ENCODE peak calls at places on chromosomes 6 and 20, in ten cellular contexts. One of them, this sample, is unnamed.

GRCh38 chr6:33995046-33995872 is 150.6 kb downstream of the GRM4 start:
- DNase-seq in left ventricle myocardium inferior: no peak
- DNase-seq in lung: no peak
- DNase-seq in choroid plexus epithelial cell: no peak
- DNase-seq in mesothelial cell of epicardium: no peak
- DNase-seq in PC-3: no peak
- DNase-seq in WTC11: no peak
- DNase-seq in AG04450: no peak
- DNase-seq in adrenal gland: no peak
- DNase-seq in OCI-LY7: no peak
- DNase-seq in this sample: no peak

GRCh38 chr6:150937126-150937906 is 71.8 kb downstream of the MTHFD1L start:
- DNase-seq in left ventricle myocardium inferior: peak
- DNase-seq in lung: peak
- DNase-seq in choroid plexus epithelial cell: no peak
- DNase-seq in mesothelial cell of epicardium: no peak
- DNase-seq in PC-3: no peak
- DNase-seq in WTC11: no peak
- DNase-seq in AG04450: no peak
- DNase-seq in adrenal gland: no peak
- DNase-seq in OCI-LY7: no peak
- DNase-seq in this sample: no peak

GRCh38 chr6:166477647-166478365 is 95.1 kb upstream of the MPC1 start:
- DNase-seq in left ventricle myocardium inferior: no peak
- DNase-seq in lung: no peak
- DNase-seq in choroid plexus epithelial cell: no peak
- DNase-seq in mesothelial cell of epicardium: no peak
- DNase-seq in PC-3: no peak
- DNase-seq in WTC11: no peak
- DNase-seq in AG04450: no peak
- DNase-seq in adrenal gland: no peak
- DNase-seq in OCI-LY7: no peak
- DNase-seq in this sample: no peak

GRCh38 chr6:79570129-79570801 is 33.0 kb upstream of the LCA5 start:
- DNase-seq in left ventricle myocardium inferior: no peak
- DNase-seq in lung: peak
- DNase-seq in choroid plexus epithelial cell: peak
- DNase-seq in mesothelial cell of epicardium: peak
- DNase-seq in PC-3: peak
- DNase-seq in WTC11: peak
- DNase-seq in AG04450: no peak
- DNase-seq in adrenal gland: peak
- DNase-seq in OCI-LY7: no peak
- DNase-seq in this sample: peak

GRCh38 chr20:31670371-31671228 is 32.9 kb downstream of the COX4I2 start:
- DNase-seq in left ventricle myocardium inferior: peak
- DNase-seq in lung: peak
- DNase-seq in choroid plexus epithelial cell: peak
- DNase-seq in mesothelial cell of epicardium: no peak
- DNase-seq in PC-3: no peak
- DNase-seq in WTC11: no peak
- DNase-seq in AG04450: no peak
- DNase-seq in adrenal gland: peak
- DNase-seq in OCI-LY7: no peak
- DNase-seq in this sample: no peak

GRCh38 chr6:166572370-166573261 is 13.9 kb downstream of the RAMACL start:
- DNase-seq in left ventricle myocardium inferior: no peak
- DNase-seq in lung: peak
- DNase-seq in choroid plexus epithelial cell: peak
- DNase-seq in mesothelial cell of epicardium: no peak
- DNase-seq in PC-3: peak
- DNase-seq in WTC11: peak
- DNase-seq in AG04450: peak
- DNase-seq in adrenal gland: no peak
- DNase-seq in OCI-LY7: no peak
- DNase-seq in this sample: peak

GRCh38 chr6:147642458-147642857 is 134.0 kb downstream of the SAMD5 start:
- DNase-seq in left ventricle myocardium inferior: no peak
- DNase-seq in lung: no peak
- DNase-seq in choroid plexus epithelial cell: peak
- DNase-seq in mesothelial cell of epicardium: no peak
- DNase-seq in PC-3: peak
- DNase-seq in WTC11: no peak
- DNase-seq in AG04450: peak
- DNase-seq in adrenal gland: no peak
- DNase-seq in OCI-LY7: no peak
- DNase-seq in this sample: no peak

GRCh38 chr20:21234324-21234723 is 68.8 kb upstream of the XRN2 start:
- DNase-seq in left ventricle myocardium inferior: no peak
- DNase-seq in lung: no peak
- DNase-seq in choroid plexus epithelial cell: no peak
- DNase-seq in mesothelial cell of epicardium: no peak
- DNase-seq in PC-3: no peak
- DNase-seq in WTC11: no peak
- DNase-seq in AG04450: no peak
- DNase-seq in adrenal gland: no peak
- DNase-seq in OCI-LY7: no peak
- DNase-seq in this sample: no peak

GRCh38 chr6:114342826-114343781 is at the start of gene HS3ST5:
- DNase-seq in left ventricle myocardium inferior: no peak
- DNase-seq in lung: no peak
- DNase-seq in choroid plexus epithelial cell: no peak
- DNase-seq in mesothelial cell of epicardium: peak
- DNase-seq in PC-3: peak
- DNase-seq in WTC11: peak
- DNase-seq in AG04450: no peak
- DNase-seq in adrenal gland: peak
- DNase-seq in OCI-LY7: no peak
- DNase-seq in this sample: no peak

GRCh38 chr20:3854462-3854870 is 7.8 kb downstream of the MAVS start:
- DNase-seq in left ventricle myocardium inferior: no peak
- DNase-seq in lung: no peak
- DNase-seq in choroid plexus epithelial cell: no peak
- DNase-seq in mesothelial cell of epicardium: no peak
- DNase-seq in PC-3: peak
- DNase-seq in WTC11: peak
- DNase-seq in AG04450: no peak
- DNase-seq in adrenal gland: no peak
- DNase-seq in OCI-LY7: no peak
- DNase-seq in this sample: no peak

GRCh38 chr20:42740191-42740870 is 449.4 kb downstream of the PTPRT start:
- DNase-seq in left ventricle myocardium inferior: peak
- DNase-seq in lung: no peak
- DNase-seq in choroid plexus epithelial cell: no peak
- DNase-seq in mesothelial cell of epicardium: no peak
- DNase-seq in PC-3: no peak
- DNase-seq in WTC11: no peak
- DNase-seq in AG04450: no peak
- DNase-seq in adrenal gland: no peak
- DNase-seq in OCI-LY7: no peak
- DNase-seq in this sample: no peak

GRCh38 chr20:62143976-62144825 is 632 bp downstream of the SS18L1 start:
- DNase-seq in left ventricle myocardium inferior: peak
- DNase-seq in lung: peak
- DNase-seq in choroid plexus epithelial cell: peak
- DNase-seq in mesothelial cell of epicardium: peak
- DNase-seq in PC-3: peak
- DNase-seq in WTC11: peak
- DNase-seq in AG04450: no peak
- DNase-seq in adrenal gland: peak
- DNase-seq in OCI-LY7: peak
- DNase-seq in this sample: peak

GRCh38 chr6:50143011-50143719 is 93.4 kb upstream of the DEFB112 start:
- DNase-seq in left ventricle myocardium inferior: no peak
- DNase-seq in lung: no peak
- DNase-seq in choroid plexus epithelial cell: no peak
- DNase-seq in mesothelial cell of epicardium: no peak
- DNase-seq in PC-3: peak
- DNase-seq in WTC11: no peak
- DNase-seq in AG04450: no peak
- DNase-seq in adrenal gland: no peak
- DNase-seq in OCI-LY7: no peak
- DNase-seq in this sample: peak

GRCh38 chr6:50141100-50141499 is 91.4 kb upstream of the DEFB112 start:
- DNase-seq in left ventricle myocardium inferior: no peak
- DNase-seq in lung: no peak
- DNase-seq in choroid plexus epithelial cell: no peak
- DNase-seq in mesothelial cell of epicardium: no peak
- DNase-seq in PC-3: no peak
- DNase-seq in WTC11: no peak
- DNase-seq in AG04450: no peak
- DNase-seq in adrenal gland: no peak
- DNase-seq in OCI-LY7: no peak
- DNase-seq in this sample: no peak

GRCh38 chr6:50147371-50147770 is 97.6 kb upstream of the DEFB112 start:
- DNase-seq in left ventricle myocardium inferior: no peak
- DNase-seq in lung: no peak
- DNase-seq in choroid plexus epithelial cell: no peak
- DNase-seq in mesothelial cell of epicardium: no peak
- DNase-seq in PC-3: peak
- DNase-seq in WTC11: no peak
- DNase-seq in AG04450: no peak
- DNase-seq in adrenal gland: no peak
- DNase-seq in OCI-LY7: no peak
- DNase-seq in this sample: no peak

DNA sequence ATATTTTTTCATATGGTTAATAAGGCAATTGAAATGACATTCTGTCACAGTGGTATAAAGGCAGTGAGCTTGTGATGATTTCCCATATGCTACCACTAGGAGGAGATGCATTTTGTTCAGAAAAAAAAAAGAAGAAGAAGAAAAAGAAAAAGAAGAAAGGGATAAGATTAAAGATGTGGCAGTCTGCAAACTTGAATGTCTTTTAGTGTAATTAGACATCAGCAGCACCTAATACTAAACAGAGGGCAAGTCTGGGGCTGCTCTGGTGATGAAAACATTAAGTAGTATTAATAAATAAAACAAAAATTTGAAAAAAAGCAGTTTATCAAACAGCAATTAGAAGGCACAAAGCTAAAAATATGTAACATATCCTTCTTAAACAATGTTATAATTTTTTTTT is 95.4 kb upstream of the DEFB112 start:
- DNase-seq in left ventricle myocardium inferior: no peak
- DNase-seq in lung: no peak
- DNase-seq in choroid plexus epithelial cell: peak
- DNase-seq in mesothelial cell of epicardium: no peak
- DNase-seq in PC-3: peak
- DNase-seq in WTC11: no peak
- DNase-seq in AG04450: no peak
- DNase-seq in adrenal gland: no peak
- DNase-seq in OCI-LY7: peak
- DNase-seq in this sample: peak
- TF ChIP-seq CTCF in left ventricle myocardium inferior: peak
- TF ChIP-seq CTCF in lung: no peak
- TF ChIP-seq CTCF in choroid plexus epithelial cell: peak
- TF ChIP-seq CTCF in mesothelial cell of epicardium: peak
- TF ChIP-seq CTCF in PC-3: peak
- TF ChIP-seq CTCF in WTC11: peak
- TF ChIP-seq CTCF in AG04450: peak
- TF ChIP-seq CTCF in adrenal gland: peak
- TF ChIP-seq CTCF in OCI-LY7: peak
- TF ChIP-seq CTCF in this sample: peak

GRCh38 chr6:21022343-21023107 is 488.3 kb downstream of the CDKAL1 start:
- DNase-seq in left ventricle myocardium inferior: no peak
- DNase-seq in lung: peak
- DNase-seq in choroid plexus epithelial cell: peak
- DNase-seq in mesothelial cell of epicardium: no peak
- DNase-seq in PC-3: peak
- DNase-seq in WTC11: no peak
- DNase-seq in AG04450: peak
- DNase-seq in adrenal gland: no peak
- DNase-seq in OCI-LY7: no peak
- DNase-seq in this sample: peak

GRCh38 chr6:21023210-21023609 is 489.0 kb downstream of the CDKAL1 start:
- DNase-seq in left ventricle myocardium inferior: no peak
- DNase-seq in lung: no peak
- DNase-seq in choroid plexus epithelial cell: no peak
- DNase-seq in mesothelial cell of epicardium: no peak
- DNase-seq in PC-3: peak
- DNase-seq in WTC11: no peak
- DNase-seq in AG04450: no peak
- DNase-seq in adrenal gland: no peak
- DNase-seq in OCI-LY7: no peak
- DNase-seq in this sample: no peak

GRCh38 chr6:21024621-21025020 is 490.4 kb downstream of the CDKAL1 start:
- DNase-seq in left ventricle myocardium inferior: no peak
- DNase-seq in lung: no peak
- DNase-seq in choroid plexus epithelial cell: no peak
- DNase-seq in mesothelial cell of epicardium: no peak
- DNase-seq in PC-3: no peak
- DNase-seq in WTC11: no peak
- DNase-seq in AG04450: no peak
- DNase-seq in adrenal gland: no peak
- DNase-seq in OCI-LY7: no peak
- DNase-seq in this sample: no peak

GRCh38 chr6:21019614-21020013 is 485.4 kb downstream of the CDKAL1 start:
- DNase-seq in left ventricle myocardium inferior: no peak
- DNase-seq in lung: no peak
- DNase-seq in choroid plexus epithelial cell: peak
- DNase-seq in mesothelial cell of epicardium: no peak
- DNase-seq in PC-3: peak
- DNase-seq in WTC11: no peak
- DNase-seq in AG04450: no peak
- DNase-seq in adrenal gland: no peak
- DNase-seq in OCI-LY7: no peak
- DNase-seq in this sample: no peak
- TF ChIP-seq CTCF in left ventricle myocardium inferior: peak
- TF ChIP-seq CTCF in lung: no peak
- TF ChIP-seq CTCF in choroid plexus epithelial cell: peak
- TF ChIP-seq CTCF in mesothelial cell of epicardium: no peak
- TF ChIP-seq CTCF in PC-3: peak
- TF ChIP-seq CTCF in WTC11: no peak
- TF ChIP-seq CTCF in AG04450: peak
- TF ChIP-seq CTCF in adrenal gland: no peak
- TF ChIP-seq CTCF in OCI-LY7: no peak
- TF ChIP-seq CTCF in this sample: peak

GRCh38 chr20:64133951-64134407 is 26.6 kb upstream of the NPBWR2 start:
- DNase-seq in left ventricle myocardium inferior: no peak
- DNase-seq in lung: no peak
- DNase-seq in choroid plexus epithelial cell: peak
- DNase-seq in mesothelial cell of epicardium: peak
- DNase-seq in PC-3: no peak
- DNase-seq in WTC11: peak
- DNase-seq in AG04450: no peak
- DNase-seq in adrenal gland: no peak
- DNase-seq in OCI-LY7: peak
- DNase-seq in this sample: no peak
- TF ChIP-seq CTCF in left ventricle myocardium inferior: peak
- TF ChIP-seq CTCF in lung: no peak
- TF ChIP-seq CTCF in choroid plexus epithelial cell: peak
- TF ChIP-seq CTCF in mesothelial cell of epicardium: no peak
- TF ChIP-seq CTCF in PC-3: peak
- TF ChIP-seq CTCF in WTC11: peak
- TF ChIP-seq CTCF in AG04450: peak
- TF ChIP-seq CTCF in adrenal gland: no peak
- TF ChIP-seq CTCF in OCI-LY7: peak
- TF ChIP-seq CTCF in this sample: no peak

DNA sequence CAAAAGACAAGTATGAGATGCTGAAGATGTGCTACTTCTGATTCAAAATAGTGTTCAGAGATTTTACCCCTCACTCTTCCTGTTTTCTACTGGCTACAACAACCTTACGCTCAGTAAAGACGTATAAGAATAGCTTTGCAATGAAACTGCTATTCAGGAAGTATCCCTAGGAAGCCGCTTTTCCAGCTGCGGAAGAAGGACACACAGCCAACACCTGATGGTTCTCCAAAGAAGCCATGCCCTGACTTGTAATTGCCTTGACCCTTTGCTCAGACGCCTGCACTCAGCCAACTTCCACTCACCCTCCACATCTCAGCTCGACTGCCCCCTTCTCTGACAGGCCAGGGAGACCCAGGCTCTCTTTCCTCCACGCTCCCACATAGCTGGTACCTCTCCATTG is 111.6 kb downstream of the DTNBP1 start:
- DNase-seq in left ventricle myocardium inferior: no peak
- DNase-seq in lung: no peak
- DNase-seq in choroid plexus epithelial cell: no peak
- DNase-seq in mesothelial cell of epicardium: no peak
- DNase-seq in PC-3: no peak
- DNase-seq in WTC11: no peak
- DNase-seq in AG04450: no peak
- DNase-seq in adrenal gland: no peak
- DNase-seq in OCI-LY7: no peak
- DNase-seq in this sample: no peak
- TF ChIP-seq CTCF in left ventricle myocardium inferior: no peak
- TF ChIP-seq CTCF in lung: no peak
- TF ChIP-seq CTCF in choroid plexus epithelial cell: no peak
- TF ChIP-seq CTCF in mesothelial cell of epicardium: no peak
- TF ChIP-seq CTCF in PC-3: no peak
- TF ChIP-seq CTCF in WTC11: no peak
- TF ChIP-seq CTCF in AG04450: no peak
- TF ChIP-seq CTCF in adrenal gland: no peak
- TF ChIP-seq CTCF in OCI-LY7: no peak
- TF ChIP-seq CTCF in this sample: no peak

This sample was measured in MCF 10A.